ENCODE peak calls at places on chromosome 2, in five cellular contexts. One of them, this sample, is unnamed.
A peak's percentile ranks its signal among the peaks of the same experiment; 100 is the strongest.

GRCh38 chr2:217356795-217357194 is 496.9 kb upstream of the TNP1 start:
- DNase-seq in hepatocyte: no peak
- DNase-seq in fibroblast of lung: peak; percentile 45
- DNase-seq in keratinocyte: no peak
- DNase-seq in KBM-7: no peak
- DNase-seq in this sample: no peak

GRCh38 chr2:74267068-74267467 is 68.7 kb downstream of the MTHFD2 start:
- DNase-seq in KBM-7: peak; percentile 32
- DNase-seq in fibroblast of lung: no peak
- DNase-seq in hepatocyte: peak; percentile 66
- DNase-seq in keratinocyte: no peak
- DNase-seq in this sample: no peak

GRCh38 chr2:112159454-112159921 is 21.3 kb downstream of the FBLN7 start:
- DNase-seq in KBM-7: no peak
- DNase-seq in hepatocyte: no peak
- DNase-seq in keratinocyte: no peak
- DNase-seq in fibroblast of lung: no peak
- DNase-seq in this sample: no peak

GRCh38 chr2:17752892-17753802 is 463 bp downstream of the SMC6 start:
- DNase-seq in KBM-7: peak; percentile 66
- DNase-seq in fibroblast of lung: peak; percentile 52
- DNase-seq in hepatocyte: peak; percentile 81
- DNase-seq in keratinocyte: no peak
- DNase-seq in this sample: peak; percentile 48

GRCh38 chr2:44171018-44171417 is 2.3 kb downstream of the PPM1B start:
- DNase-seq in fibroblast of lung: peak; percentile 83
- DNase-seq in hepatocyte: peak; percentile 8
- DNase-seq in keratinocyte: peak; percentile 1
- DNase-seq in KBM-7: no peak
- DNase-seq in this sample: no peak

GRCh38 chr2:37890893-37891495 is 34.1 kb upstream of the RMDN2 start:
- DNase-seq in fibroblast of lung: peak; percentile 54
- DNase-seq in keratinocyte: no peak
- DNase-seq in hepatocyte: peak; percentile 86
- DNase-seq in KBM-7: peak; percentile 70
- DNase-seq in this sample: peak; percentile 56

GRCh38 chr2:222319576-222320440 is 21.0 kb upstream of the PAX3 start:
- DNase-seq in KBM-7: peak; percentile 56
- DNase-seq in hepatocyte: peak; percentile 54
- DNase-seq in keratinocyte: no peak
- DNase-seq in fibroblast of lung: peak; percentile 26
- DNase-seq in this sample: no peak

GRCh38 chr2:105299290-105299689 is 30.2 kb downstream of the TGFBRAP1 start:
- DNase-seq in KBM-7: peak; percentile 15
- DNase-seq in keratinocyte: no peak
- DNase-seq in hepatocyte: no peak
- DNase-seq in fibroblast of lung: no peak
- DNase-seq in this sample: no peak

GRCh38 chr2:143940720-143941119 is 579.2 kb downstream of the ZEB2 start:
- DNase-seq in hepatocyte: no peak
- DNase-seq in keratinocyte: no peak
- DNase-seq in KBM-7: no peak
- DNase-seq in fibroblast of lung: no peak
- DNase-seq in this sample: no peak